ENCODE peak calls at places on chromosomes 1 and 21, in ten cellular contexts. T is heart left ventricle, H is colonic mucosa, E is MM.1S, K is uterus, R is ovary, I is stomach, V is cardiac muscle cell, X is fibroblast of lung, A is K562. S is an unnamed sample.

GRCh38 chr1:160407819-160408801 is 7.7 kb downstream of the VANGL2 start:
- DNase-seq in V (peak; percentile 20), T (no peak), A (no peak), K (no peak), X (no peak), H (peak; percentile 69), E (no peak), R (no peak), I (no peak), S (no peak)

GRCh38 chr1:5954964-5955363 is 37.3 kb downstream of the NPHP4 start:
- DNase-seq in R (no peak), X (no peak), E (peak; percentile 49), T (no peak), A (no peak), V (no peak), I (no peak), K (no peak), H (no peak), S (no peak)

GRCh38 chr1:115907092-115907491 is 66.2 kb upstream of the NHLH2 start:
- DNase-seq in I (no peak), X (no peak), R (no peak), E (no peak), H (no peak), T (no peak), K (no peak), A (no peak), V (no peak), S (no peak)

GRCh38 chr1:233166896-233167295 is 128.6 kb downstream of the PCNX2 start:
- DNase-seq in H (no peak), I (no peak), K (no peak), X (no peak), V (peak; percentile 11), R (no peak), T (no peak), E (no peak), A (no peak), S (no peak)

GRCh38 chr1:114490235-114490634 is 20.8 kb downstream of the TRIM33 start:
- DNase-seq in X (no peak), T (no peak), I (no peak), H (no peak), E (no peak), V (peak; percentile 57), R (no peak), A (no peak), K (no peak), S (no peak)

GRCh38 chr21:37862536-37862935 is 53.7 kb downstream of the KCNJ6 start:
- DNase-seq in H (no peak), R (no peak), V (peak; percentile 9), X (peak; percentile 54), I (no peak), T (no peak), K (no peak), E (no peak), A (no peak), S (no peak)

GRCh38 chr21:14918542-14918941 is 146.3 kb downstream of the NRIP1 start:
- DNase-seq in I (no peak), T (no peak), E (no peak), H (no peak), A (peak; percentile 11), X (no peak), K (no peak), R (no peak), V (peak; percentile 36), S (no peak)

GRCh38 chr21:38913120-38913975 is 107.6 kb downstream of the ETS2 start:
- DNase-seq in T (peak; percentile 69), V (peak; percentile 84), K (peak; percentile 86), E (no peak), H (peak; percentile 92), I (peak; percentile 93), A (peak; percentile 72), R (peak; percentile 87), X (peak; percentile 59), S (peak; percentile 94)

GRCh38 chr21:38861006-38861405 is 55.3 kb downstream of the ETS2 start:
- DNase-seq in K (no peak), H (no peak), T (peak; percentile 75), R (no peak), X (no peak), E (no peak), V (peak; percentile 52), A (no peak), I (no peak), S (no peak)

GRCh38 chr1:156281281-156282142 is 1.1 kb downstream of the SMG5 start:
- DNase-seq in T (peak; percentile 80), V (peak; percentile 53), K (no peak), E (peak; percentile 91), I (no peak), H (no peak), X (peak; percentile 31), A (peak; percentile 67), R (no peak), S (no peak)

GRCh38 chr21:19648376-19648775 is 1244.8 kb upstream of the TMPRSS15 start:
- DNase-seq in I (no peak), E (no peak), T (no peak), X (no peak), K (no peak), A (no peak), V (no peak), H (no peak), R (no peak), S (no peak)

GRCh38 chr21:42002421-42002958 is 7.7 kb downstream of the ZBTB21 start:
- DNase-seq in K (no peak), E (no peak), A (no peak), H (no peak), X (peak; percentile 72), I (no peak), R (no peak), T (no peak), V (peak; percentile 61), S (no peak)

GRCh38 chr1:47569681-47570470 is 132.0 kb downstream of the FOXD2 start:
- DNase-seq in I (peak; percentile 65), T (peak; percentile 34), V (peak; percentile 89), H (peak; percentile 59), K (no peak), X (peak; percentile 73), A (no peak), R (no peak), E (no peak), S (peak; percentile 75)
- TF ChIP-seq CTCF in I (peak; percentile 46), T (peak; percentile 62), V (peak; percentile 61), H (peak; percentile 27), K (peak; percentile 21), X (peak; percentile 48), A (peak; percentile 21), R (no peak), E (no peak), S (peak; percentile 66)

GRCh38 chr21:33560965-33561364 is 18.1 kb downstream of the SON start:
- DNase-seq in E (no peak), H (no peak), A (no peak), I (no peak), X (no peak), V (no peak), T (no peak), R (no peak), K (no peak), S (no peak)
- H3K36me3 ChIP-seq in E (peaks cover 62% of the 10 kb centered on the region), H (peaks cover 12% of the 10 kb centered on the region), A (peaks cover 97% of the 10 kb centered on the region), I (peaks cover 58% of the 10 kb centered on the region), X (peaks cover 13% of the 10 kb centered on the region), V (peaks cover 75% of the 10 kb centered on the region), T (peaks cover 100% of the 10 kb centered on the region), R (no peaks in the 10 kb centered on the region), K (no peaks in the 10 kb centered on the region), S (peaks cover 86% of the 10 kb centered on the region)

DNA sequence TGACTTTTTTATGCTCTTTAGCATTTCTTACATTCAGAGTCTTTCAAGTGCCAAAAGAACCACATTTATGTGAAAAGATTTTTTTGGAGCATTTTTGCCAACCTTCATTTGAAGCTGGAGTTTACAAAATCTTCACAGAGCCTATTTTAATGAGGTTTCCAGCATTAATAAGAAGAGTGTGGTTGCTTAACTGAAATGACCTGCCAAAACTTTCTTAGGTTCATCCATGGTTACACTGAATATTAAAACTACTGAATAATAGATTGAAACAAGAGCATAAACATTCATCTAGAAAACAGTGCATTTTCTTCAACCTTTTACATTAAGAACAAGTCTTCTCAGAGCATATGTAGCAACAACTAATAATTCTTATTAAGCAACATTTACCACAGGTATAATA is 672.3 kb upstream of the CXADR start:
- DNase-seq in H (no peak), V (no peak), A (no peak), K (no peak), X (no peak), I (no peak), T (no peak), E (no peak), R (no peak), S (no peak)
- H3K4me1 ChIP-seq in H (no peaks in the 10 kb centered on the region), V (peaks cover 3% of the 10 kb centered on the region), A (no peaks in the 10 kb centered on the region), K (no peaks in the 10 kb centered on the region), X (no peaks in the 10 kb centered on the region), I (no peaks in the 10 kb centered on the region), T (no peaks in the 10 kb centered on the region), E (no peaks in the 10 kb centered on the region), R (peaks cover 7% of the 10 kb centered on the region), S (no peaks in the 10 kb centered on the region)

GRCh38 chr1:103267893-103268292 is 159.6 kb upstream of the COL11A1 start:
- DNase-seq in I (no peak), X (no peak), T (no peak), H (no peak), E (no peak), V (no peak), R (no peak), K (no peak), A (no peak), S (no peak)
- TF ChIP-seq CTCF in I (no peak), X (no peak), T (no peak), H (no peak), E (no peak), V (no peak), R (no peak), K (no peak), A (no peak), S (no peak)

GRCh38 chr1:179870870-179871269 is 6.7 kb downstream of the TOR1AIP2 start:
- DNase-seq in X (no peak), A (no peak), H (no peak), K (no peak), I (no peak), E (no peak), R (no peak), V (no peak), T (no peak), S (no peak)
- H3K36me3 ChIP-seq in X (peaks cover 2% of the 10 kb centered on the region), A (peaks cover 95% of the 10 kb centered on the region), H (no peaks in the 10 kb centered on the region), K (no peaks in the 10 kb centered on the region), I (peaks cover 10% of the 10 kb centered on the region), E (peaks cover 9% of the 10 kb centered on the region), R (no peaks in the 10 kb centered on the region), V (peaks cover 13% of the 10 kb centered on the region), T (peaks cover 67% of the 10 kb centered on the region), S (no peaks in the 10 kb centered on the region)

GRCh38 chr1:40053138-40053887 is 12.8 kb downstream of the CAP1 start:
- DNase-seq in K (no peak), X (no peak), V (no peak), T (no peak), H (no peak), A (no peak), E (no peak), I (no peak), R (no peak), S (no peak)
- H3K4me1 ChIP-seq in K (no peaks in the 10 kb centered on the region), X (peaks cover 2% of the 10 kb centered on the region), V (peaks cover 7% of the 10 kb centered on the region), T (peaks cover 9% of the 10 kb centered on the region), H (peaks cover 15% of the 10 kb centered on the region), A (peaks cover 66% of the 10 kb centered on the region), E (peaks cover 28% of the 10 kb centered on the region), I (peaks cover 63% of the 10 kb centered on the region), R (peaks cover 8% of the 10 kb centered on the region), S (peaks cover 19% of the 10 kb centered on the region)

DNA sequence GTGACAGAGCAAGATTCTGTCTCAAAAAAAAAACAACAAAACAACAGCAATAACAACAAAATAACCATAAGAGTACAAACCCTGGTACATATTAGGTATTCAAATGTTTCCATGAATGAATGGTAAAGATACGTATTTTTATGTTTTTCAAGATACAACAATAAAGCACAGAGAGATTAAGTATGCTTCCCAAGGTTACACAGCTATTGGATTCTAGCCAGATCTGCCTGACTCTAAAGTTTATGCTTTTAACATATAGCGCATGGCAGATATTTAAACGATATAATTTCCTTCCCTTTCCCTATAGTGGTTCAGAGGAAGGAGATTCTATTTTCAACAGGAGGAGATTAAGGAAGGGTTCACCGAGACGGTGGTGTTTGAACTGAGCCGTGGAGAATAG is 25.5 kb downstream of the RNU5D-1 start:
- DNase-seq in E (no peak), X (no peak), V (no peak), I (no peak), R (no peak), T (no peak), A (no peak), H (no peak), K (no peak), S (no peak)
- TF ChIP-seq CTCF in E (no peak), X (no peak), V (no peak), I (no peak), R (no peak), T (no peak), A (no peak), H (no peak), K (no peak), S (no peak)